ENCODE peak calls at places on chromosome 21, in four cellular contexts. One of them, this sample, is unnamed.

GRCh38 chr21:21230672-21231071 is 232.5 kb downstream of the NCAM2 start:
- DNase-seq in K562: no peak
- DNase-seq in HepG2: no peak
- DNase-seq in H1: no peak
- DNase-seq in this sample: no peak

GRCh38 chr21:38743772-38744529 is 61.8 kb upstream of the ETS2 start:
- DNase-seq in K562: no peak
- DNase-seq in HepG2: no peak
- DNase-seq in H1: no peak
- DNase-seq in this sample: no peak

GRCh38 chr21:36347278-36347961 is 27.4 kb downstream of the MORC3 start:
- DNase-seq in K562: no peak
- DNase-seq in HepG2: no peak
- DNase-seq in H1: no peak
- DNase-seq in this sample: no peak

GRCh38 chr21:29121759-29122158 is 8.7 kb upstream of the MAP3K7CL start:
- DNase-seq in K562: no peak
- DNase-seq in HepG2: no peak
- DNase-seq in H1: no peak
- DNase-seq in this sample: no peak

GRCh38 chr21:8991968-8992621 is 1529.3 kb upstream of the TPTE start:
- DNase-seq in K562: peak; percentile 40
- DNase-seq in HepG2: no peak
- DNase-seq in H1: no peak
- DNase-seq in this sample: no peak

GRCh38 chr21:35559128-35559831 is 501.0 kb downstream of the SETD4 start:
- DNase-seq in K562: peak; percentile 19
- DNase-seq in HepG2: no peak
- DNase-seq in H1: no peak
- DNase-seq in this sample: no peak

GRCh38 chr21:37155216-37155615 is 82.2 kb downstream of the TTC3 start:
- DNase-seq in K562: no peak
- DNase-seq in HepG2: no peak
- DNase-seq in H1: no peak
- DNase-seq in this sample: no peak

GRCh38 chr21:45599146-45599581 is 44.4 kb upstream of the PCBP3 start:
- DNase-seq in K562: no peak
- DNase-seq in HepG2: no peak
- DNase-seq in H1: no peak
- DNase-seq in this sample: no peak

GRCh38 chr21:36210779-36211659 is 54.4 kb downstream of the DOP1B start:
- DNase-seq in K562: no peak
- DNase-seq in HepG2: no peak
- DNase-seq in H1: no peak
- DNase-seq in this sample: no peak

GRCh38 chr21:37006243-37006520 is 320 bp upstream of the RIPPLY3 start:
- DNase-seq in K562: no peak
- DNase-seq in HepG2: no peak
- DNase-seq in H1: peak; percentile 79
- DNase-seq in this sample: no peak

GRCh38 chr21:43603641-43604504 is 55.4 kb downstream of the HSF2BP start:
- DNase-seq in K562: no peak
- DNase-seq in HepG2: peak; percentile 15
- DNase-seq in H1: no peak
- DNase-seq in this sample: no peak
- TF ChIP-seq ZNF274 in K562: no peak
- TF ChIP-seq ZNF274 in HepG2: no peak
- TF ChIP-seq ZNF274 in H1: no peak
- TF ChIP-seq ZNF274 in this sample: no peak

GRCh38 chr21:42731264-42732032 is 78.0 kb downstream of the PDE9A start:
- DNase-seq in K562: no peak
- DNase-seq in HepG2: no peak
- DNase-seq in H1: no peak
- DNase-seq in this sample: peak; percentile 54

GRCh38 chr21:42734323-42734971 is 81.0 kb downstream of the PDE9A start:
- DNase-seq in K562: no peak
- DNase-seq in HepG2: peak; percentile 99
- DNase-seq in H1: no peak
- DNase-seq in this sample: no peak

GRCh38 chr21:42732033-42732410 is 78.6 kb downstream of the PDE9A start:
- DNase-seq in K562: no peak
- DNase-seq in HepG2: no peak
- DNase-seq in H1: no peak
- DNase-seq in this sample: no peak

GRCh38 chr21:42733874-42734273 is 80.5 kb downstream of the PDE9A start:
- DNase-seq in K562: no peak
- DNase-seq in HepG2: no peak
- DNase-seq in H1: no peak
- DNase-seq in this sample: no peak

DNA sequence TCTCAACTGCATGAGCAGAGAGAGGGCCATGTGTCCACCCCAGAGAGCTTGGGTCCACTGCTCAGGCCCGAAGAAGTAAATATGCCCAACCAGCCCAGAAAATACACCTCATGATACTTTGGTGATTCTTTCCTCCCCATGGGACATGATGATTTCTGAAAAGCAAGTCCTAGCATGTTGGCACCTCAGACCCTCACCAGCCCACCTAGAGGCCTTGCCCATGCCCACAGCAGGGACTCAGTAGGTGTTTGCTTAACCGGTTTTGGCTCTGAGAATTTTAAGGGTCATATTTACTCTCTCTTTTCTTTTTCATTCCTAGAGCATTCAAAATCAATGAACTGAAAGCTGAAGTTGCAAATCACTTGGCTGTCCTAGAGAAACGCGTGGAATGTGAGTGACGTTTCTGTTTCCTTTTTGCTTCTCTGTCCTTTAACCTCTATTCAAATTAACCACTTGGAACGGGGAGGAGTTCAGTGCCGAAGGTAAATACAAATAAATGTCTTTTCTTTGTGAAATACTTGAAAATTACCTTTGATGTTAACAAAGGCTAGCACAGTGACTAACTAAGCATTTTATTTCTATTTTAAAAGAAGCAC is 79.7 kb downstream of the PDE9A start:
- DNase-seq in K562: no peak
- DNase-seq in HepG2: peak; percentile 81
- DNase-seq in H1: no peak
- DNase-seq in this sample: no peak
- TF ChIP-seq SP1 in K562: no peak
- TF ChIP-seq SP1 in HepG2: no peak
- TF ChIP-seq SP1 in H1: no peak
- TF ChIP-seq SP1 in this sample: no peak

DNA sequence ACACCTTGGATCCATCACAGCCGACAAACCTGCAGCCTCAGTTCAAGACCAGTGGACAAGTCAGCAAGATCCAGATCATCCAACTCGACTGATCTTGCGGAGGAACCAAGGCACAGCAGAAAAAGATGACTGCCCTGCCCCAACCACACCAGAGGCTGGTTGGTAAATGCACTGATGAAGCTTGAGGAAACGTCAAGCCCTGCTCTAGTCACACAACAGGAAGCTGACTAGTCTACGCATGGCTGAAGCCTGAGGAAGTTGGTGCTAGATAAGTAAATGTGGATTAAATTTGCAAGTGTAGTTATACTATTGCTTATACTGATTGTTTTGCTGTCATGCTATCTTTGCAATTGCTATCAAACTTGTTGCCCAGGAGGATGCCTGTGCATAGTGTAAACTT is 89.0 kb downstream of the LIPI start:
- DNase-seq in K562: no peak
- DNase-seq in HepG2: no peak
- DNase-seq in H1: no peak
- DNase-seq in this sample: no peak
- TF ChIP-seq ZNF274 in K562: no peak
- TF ChIP-seq ZNF274 in HepG2: no peak
- TF ChIP-seq ZNF274 in H1: no peak
- TF ChIP-seq ZNF274 in this sample: no peak

GRCh38 chr21:44461438-44462089 is 6.3 kb downstream of the LRRC3 start:
- DNase-seq in K562: peak; percentile 37
- DNase-seq in HepG2: peak; percentile 35
- DNase-seq in H1: no peak
- DNase-seq in this sample: no peak

GRCh38 chr21:44463716-44464115 is 8.4 kb downstream of the LRRC3 start:
- DNase-seq in K562: no peak
- DNase-seq in HepG2: no peak
- DNase-seq in H1: no peak
- DNase-seq in this sample: no peak

GRCh38 chr21:44462834-44463200 is 7.5 kb downstream of the LRRC3 start:
- DNase-seq in K562: no peak
- DNase-seq in HepG2: no peak
- DNase-seq in H1: no peak
- DNase-seq in this sample: no peak

GRCh38 chr21:44461005-44461404 is 5.7 kb downstream of the LRRC3 start:
- DNase-seq in K562: no peak
- DNase-seq in HepG2: no peak
- DNase-seq in H1: no peak
- DNase-seq in this sample: no peak

DNA sequence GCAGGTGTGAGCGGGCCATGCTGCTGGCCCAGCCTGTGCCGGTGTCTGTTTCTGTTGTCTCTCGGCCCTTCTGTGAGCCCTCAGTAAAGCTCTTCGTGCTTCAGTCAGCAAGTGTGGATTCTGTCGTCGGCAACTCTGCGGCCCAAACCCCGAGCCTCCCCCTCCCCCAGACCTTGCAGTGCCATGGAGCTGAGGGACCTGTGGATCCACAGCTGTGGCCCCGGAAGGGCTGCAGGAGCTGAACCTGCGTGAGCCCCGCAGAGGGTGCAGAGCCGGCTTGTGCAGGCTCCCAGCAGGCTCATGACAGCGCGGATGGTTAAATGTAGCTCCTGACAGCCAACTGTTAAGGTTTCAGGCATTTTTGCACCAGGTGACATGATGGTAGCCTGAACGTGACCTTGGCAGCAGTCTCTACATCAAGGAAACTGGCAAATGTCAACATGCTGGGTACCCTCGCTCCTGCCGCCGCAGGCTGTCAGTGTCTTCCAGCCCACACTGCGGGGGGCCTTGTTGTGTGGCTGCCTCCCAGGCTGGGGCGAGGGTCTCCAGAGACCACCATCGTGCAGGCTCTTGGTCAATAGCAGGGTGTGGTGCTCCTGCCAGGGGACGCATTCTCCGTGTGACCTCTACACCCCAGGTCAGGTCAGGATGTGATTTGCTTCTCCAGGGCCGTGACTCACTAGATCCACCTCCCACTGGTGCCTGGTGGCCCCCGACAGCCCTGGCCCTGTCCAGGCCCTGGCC is 7.0 kb downstream of the LRRC3 start:
- DNase-seq in K562: no peak
- DNase-seq in HepG2: no peak
- DNase-seq in H1: no peak
- DNase-seq in this sample: no peak
- TF ChIP-seq SP1 in K562: no peak
- TF ChIP-seq SP1 in HepG2: no peak
- TF ChIP-seq SP1 in H1: no peak
- TF ChIP-seq SP1 in this sample: no peak

GRCh38 chr21:31218830-31219608 is 125.0 kb downstream of the TIAM1 start:
- DNase-seq in K562: no peak
- DNase-seq in HepG2: no peak
- DNase-seq in H1: no peak
- DNase-seq in this sample: peak; percentile 22
- TF ChIP-seq ZNF274 in K562: no peak
- TF ChIP-seq ZNF274 in HepG2: no peak
- TF ChIP-seq ZNF274 in H1: no peak
- TF ChIP-seq ZNF274 in this sample: no peak

GRCh38 chr21:25557170-25557569 is 50.1 kb downstream of the MRPL39 start:
- DNase-seq in K562: no peak
- DNase-seq in HepG2: peak; percentile 26
- DNase-seq in H1: no peak
- DNase-seq in this sample: no peak
- TF ChIP-seq SP1 in K562: no peak
- TF ChIP-seq SP1 in HepG2: no peak
- TF ChIP-seq SP1 in H1: no peak
- TF ChIP-seq SP1 in this sample: no peak

GRCh38 chr21:33359446-33359845 is 34.7 kb downstream of the IFNAR1 start:
- DNase-seq in K562: no peak
- DNase-seq in HepG2: no peak
- DNase-seq in H1: no peak
- DNase-seq in this sample: no peak
- TF ChIP-seq ZNF274 in K562: no peak
- TF ChIP-seq ZNF274 in HepG2: no peak
- TF ChIP-seq ZNF274 in H1: no peak
- TF ChIP-seq ZNF274 in this sample: no peak

This sample was measured in HCT116.